ENCODE peak calls at places on chromosomes 16 and 17, in four cellular contexts. One of them, this sample, is unnamed.

GRCh38 chr16:3659200-3659599 is 4.7 kb downstream of the DNASE1 start:
- DNase-seq in GM12865: no peak
- DNase-seq in ELF-1: no peak
- DNase-seq in upper lobe of right lung: no peak
- DNase-seq in this sample: no peak

GRCh38 chr17:71444011-71444574 is 676.7 kb upstream of the SOX9 start:
- DNase-seq in upper lobe of right lung: no peak
- DNase-seq in GM12865: no peak
- DNase-seq in ELF-1: no peak
- DNase-seq in this sample: no peak

GRCh38 chr17:78609198-78609597 is 32.0 kb upstream of the DNAH17 start:
- DNase-seq in GM12865: no peak
- DNase-seq in ELF-1: peak
- DNase-seq in upper lobe of right lung: no peak
- DNase-seq in this sample: no peak

GRCh38 chr17:36057900-36058299 is 6.2 kb upstream of the CCL18 start:
- DNase-seq in ELF-1: no peak
- DNase-seq in GM12865: no peak
- DNase-seq in upper lobe of right lung: no peak
- DNase-seq in this sample: no peak

GRCh38 chr16:62363451-62363850 is 327.2 kb upstream of the CDH8 start:
- DNase-seq in upper lobe of right lung: no peak
- DNase-seq in ELF-1: peak
- DNase-seq in GM12865: no peak
- DNase-seq in this sample: no peak

GRCh38 chr17:64615025-64615677 is 47.0 kb downstream of the SMURF2 start:
- DNase-seq in upper lobe of right lung: no peak
- DNase-seq in ELF-1: no peak
- DNase-seq in GM12865: no peak
- DNase-seq in this sample: no peak

GRCh38 chr16:72987480-72987901 is 60.4 kb downstream of the ZFHX3 start:
- DNase-seq in ELF-1: no peak
- DNase-seq in upper lobe of right lung: no peak
- DNase-seq in GM12865: no peak
- DNase-seq in this sample: no peak

GRCh38 chr17:28252436-28252835 is 66.6 kb upstream of the TMEM97 start:
- DNase-seq in ELF-1: no peak
- DNase-seq in upper lobe of right lung: no peak
- DNase-seq in GM12865: no peak
- DNase-seq in this sample: no peak

GRCh38 chr17:81043319-81043724 is 8.4 kb downstream of the BAIAP2 start:
- DNase-seq in upper lobe of right lung: no peak
- DNase-seq in ELF-1: no peak
- DNase-seq in GM12865: no peak
- DNase-seq in this sample: no peak

GRCh38 chr17:73371285-73371684 is 59.5 kb upstream of the CDC42EP4 start:
- DNase-seq in GM12865: no peak
- DNase-seq in upper lobe of right lung: no peak
- DNase-seq in ELF-1: no peak
- DNase-seq in this sample: no peak

GRCh38 chr17:48564200-48565023 is 13.7 kb downstream of the HOXB4 start:
- DNase-seq in GM12865: no peak
- DNase-seq in upper lobe of right lung: no peak
- DNase-seq in ELF-1: no peak
- DNase-seq in this sample: no peak

GRCh38 chr17:78185981-78186688 is 717 bp downstream of the TK1 start:
- DNase-seq in upper lobe of right lung: peak
- DNase-seq in ELF-1: no peak
- DNase-seq in GM12865: peak
- DNase-seq in this sample: no peak

GRCh38 chr16:3959148-3959547 is 78.6 kb upstream of the CREBBP start:
- DNase-seq in ELF-1: no peak
- DNase-seq in GM12865: no peak
- DNase-seq in upper lobe of right lung: no peak
- DNase-seq in this sample: no peak

GRCh38 chr17:82929676-82930042 is 89.8 kb upstream of the ZNF750 start:
- DNase-seq in GM12865: no peak
- DNase-seq in upper lobe of right lung: peak
- DNase-seq in ELF-1: no peak
- DNase-seq in this sample: no peak

This sample was measured in activated T-helper 1 cell treated with anti-CD3 and anti-CD28 coated beads, Interleukin-2, amount 50 U/mL, for 16 hours.